ENCODE peak calls at places on chromosomes 11 and 22, in four cellular contexts. K, T, F and Q are unnamed samples.
A peak's percentile ranks its signal among the peaks of the same experiment; 100 is the strongest.

GRCh38 chr11:112157274-112157766 is 6.6 kb downstream of the IL18 start:
- DNase-seq in K (peak; percentile 100), T (peak; percentile 94), F (peak; percentile 67), Q (peak; percentile 88)

GRCh38 chr11:1349074-1349931 is 39.9 kb upstream of the TOLLIP start:
- DNase-seq in K (no peak), T (no peak), F (no peak), Q (no peak)

GRCh38 chr11:2575611-2576051 is 124.2 kb downstream of the KCNQ1OT1 start:
- DNase-seq in K (no peak), T (no peak), F (peak; percentile 84), Q (no peak)

GRCh38 chr22:25137577-25138525 is 61.8 kb upstream of the CRYBB3 start:
- DNase-seq in K (no peak), T (no peak), F (no peak), Q (peak; percentile 14)

GRCh38 chr11:46417711-46418110 is 26.1 kb upstream of the CHRM4 start:
- DNase-seq in K (no peak), T (no peak), F (no peak), Q (no peak)

GRCh38 chr11:71563401-71563800 is 2.0 kb upstream of the KRTAP5-10 start:
- DNase-seq in K (peak; percentile 62), T (peak; percentile 62), F (peak; percentile 53), Q (peak; percentile 68)

GRCh38 chr11:58577441-58578135 is 1.3 kb upstream of the ZFP91 start:
- DNase-seq in K (peak; percentile 97), T (peak; percentile 97), F (no peak), Q (peak; percentile 95)

GRCh38 chr11:706957-707816 is 1.2 kb downstream of the EPS8L2 start:
- DNase-seq in K (no peak), T (no peak), F (peak; percentile 86), Q (no peak)

GRCh38 chr11:8209208-8209807 is 40.5 kb upstream of the RIC3 start:
- DNase-seq in K (no peak), T (peak; percentile 19), F (no peak), Q (peak; percentile 35)

GRCh38 chr11:33665666-33666065 is 35.0 kb downstream of the C11orf91 start:
- DNase-seq in K (no peak), T (no peak), F (no peak), Q (no peak)

GRCh38 chr11:110184466-110184865 is 91.3 kb downstream of the ZC3H12C start:
- DNase-seq in K (no peak), T (no peak), F (no peak), Q (no peak)

GRCh38 chr11:104623518-104623917 is 274.7 kb downstream of the CASP12 start:
- DNase-seq in K (peak; percentile 70), T (no peak), F (no peak), Q (no peak)

GRCh38 chr22:20427945-20428417 is 9.6 kb downstream of the SCARF2 start:
- DNase-seq in K (no peak), T (no peak), F (no peak), Q (no peak)

GRCh38 chr22:28025866-28026575 is 107.0 kb upstream of the PITPNB start:
- DNase-seq in K (no peak), T (no peak), F (no peak), Q (no peak)

GRCh38 chr11:118180300-118180703 is 3.9 kb upstream of the SCN2B start:
- DNase-seq in K (no peak), T (no peak), F (no peak), Q (no peak)

GRCh38 chr11:126661051-126661450 is 305.6 kb downstream of the ST3GAL4 start:
- DNase-seq in K (no peak), T (no peak), F (no peak), Q (no peak)

GRCh38 chr11:110955797-110956196 is 243.6 kb upstream of the ARHGAP20 start:
- DNase-seq in K (no peak), T (no peak), F (no peak), Q (no peak)

GRCh38 chr22:35914357-35914664 is 114.3 kb downstream of the RBFOX2 start:
- DNase-seq in K (no peak), T (no peak), F (no peak), Q (no peak)

GRCh38 chr11:67415501-67416304 is at the start of gene CARNS1:
- DNase-seq in K (no peak), T (no peak), F (no peak), Q (no peak)

GRCh38 chr11:47986742-47987141 is 6.4 kb downstream of the PTPRJ start:
- DNase-seq in K (no peak), T (no peak), F (peak; percentile 72), Q (no peak)

GRCh38 chr22:31329029-31329428 is 17.1 kb downstream of the PATZ1 start:
- DNase-seq in K (peak; percentile 37), T (no peak), F (no peak), Q (no peak)

GRCh38 chr11:74646964-74647363 is 54.6 kb downstream of the POLD3 start:
- DNase-seq in K (no peak), T (no peak), F (no peak), Q (no peak)

GRCh38 chr11:27875480-27876208 is 175.4 kb upstream of the BDNF start:
- DNase-seq in K (no peak), T (no peak), F (no peak), Q (no peak)

GRCh38 chr11:112129656-112130055 is 34.2 kb downstream of the IL18 start:
- DNase-seq in K (no peak), T (peak; percentile 91), F (no peak), Q (peak; percentile 20)

GRCh38 chr11:70229737-70230136 is 26.6 kb downstream of the FADD start:
- DNase-seq in K (no peak), T (no peak), F (peak; percentile 43), Q (no peak)

GRCh38 chr11:117185739-117186430 is 7.3 kb downstream of the SIDT2 start:
- DNase-seq in K (no peak), T (peak; percentile 88), F (no peak), Q (peak; percentile 53)

GRCh38 chr11:105706025-105706530 is 96.2 kb downstream of the GRIA4 start:
- DNase-seq in K (no peak), T (no peak), F (no peak), Q (no peak)

GRCh38 chr11:46603704-46604308 is 10.0 kb upstream of the AMBRA1 start:
- DNase-seq in K (no peak), T (peak; percentile 58), F (no peak), Q (no peak)

GRCh38 chr22:35903571-35904331 is 124.9 kb downstream of the RBFOX2 start:
- DNase-seq in K (no peak), T (no peak), F (no peak), Q (peak; percentile 18)

GRCh38 chr11:44561275-44561781 is 4.1 kb upstream of the CD82 start:
- DNase-seq in K (peak; percentile 39), T (no peak), F (peak; percentile 69), Q (no peak)

GRCh38 chr11:61587541-61587941 is 6.7 kb upstream of the SYT7 start:
- DNase-seq in K (no peak), T (no peak), F (no peak), Q (no peak)